ENCODE peak calls at places on chromosome 15, in four cellular contexts. L, F, S and Z are unnamed samples.

GRCh38 chr15:55942332-55942731 is 51.1 kb downstream of the NEDD4 start:
- DNase-seq in L (no peak), F (no peak), S (no peak), Z (no peak)

GRCh38 chr15:93917181-93917580 is 314.2 kb upstream of the MCTP2 start:
- DNase-seq in L (no peak), S (no peak), F (no peak), Z (no peak)

GRCh38 chr15:58462547-58462946 is 30.8 kb downstream of the LIPC start:
- DNase-seq in S (no peak), F (no peak), L (no peak), Z (no peak)

GRCh38 chr15:68674975-68675374 is 96.2 kb downstream of the CORO2B start:
- DNase-seq in L (no peak), F (peak), S (no peak), Z (no peak)

GRCh38 chr15:99729920-99730319 is 3.3 kb downstream of the LYSMD4 start:
- DNase-seq in F (no peak), S (peak), L (no peak), Z (no peak)

GRCh38 chr15:24269166-24269571 is 406.4 kb upstream of the NPAP1 start:
- DNase-seq in S (no peak), F (no peak), L (no peak), Z (no peak)

GRCh38 chr15:41259546-41260189 is 28.6 kb downstream of the CHP1 start:
- DNase-seq in S (no peak), L (peak), F (no peak), Z (no peak)

GRCh38 chr15:98896002-98896721 is 111.4 kb downstream of the PGPEP1L start:
- DNase-seq in L (no peak), S (no peak), F (no peak), Z (no peak)

GRCh38 chr15:101185336-101185735 is 66.5 kb downstream of the CHSY1 start:
- DNase-seq in S (no peak), F (no peak), L (no peak), Z (no peak)

GRCh38 chr15:57923750-57924149 is 141.8 kb downstream of the ALDH1A2 start:
- DNase-seq in L (no peak), S (no peak), F (no peak), Z (no peak)

GRCh38 chr15:41946970-41947369 is 25.4 kb downstream of the EHD4 start:
- DNase-seq in S (no peak), L (no peak), F (no peak), Z (no peak)

GRCh38 chr15:29141908-29142747 is 127.5 kb downstream of the NSMCE3 start:
- DNase-seq in F (peak), L (no peak), S (no peak), Z (peak)

GRCh38 chr15:78684645-78685044 is 43.6 kb upstream of the CHRNB4 start:
- DNase-seq in F (no peak), S (no peak), L (no peak), Z (peak)

GRCh38 chr15:44713006-44713966 is 2.0 kb downstream of the B2M start:
- DNase-seq in F (no peak), S (peak), L (peak), Z (no peak)

GRCh38 chr15:100902436-100903190 is 16.5 kb upstream of the LRRK1 start:
- DNase-seq in S (peak), L (peak), F (no peak), Z (no peak)

GRCh38 chr15:76147906-76148553 is 88.2 kb downstream of the TMEM266 start:
- DNase-seq in F (no peak), S (peak), L (no peak), Z (no peak)

GRCh38 chr15:90600954-90601353 is 71.2 kb downstream of the CRTC3 start:
- DNase-seq in L (no peak), F (no peak), S (no peak), Z (no peak)

GRCh38 chr15:66862878-66863335 is 160.9 kb downstream of the SMAD6 start:
- DNase-seq in F (peak), L (peak), S (peak), Z (peak)

GRCh38 chr15:47990821-47991220 is 130.0 kb upstream of the SLC24A5 start:
- DNase-seq in S (no peak), F (no peak), L (no peak), Z (no peak)

GRCh38 chr15:61057830-61058529 is 171.1 kb downstream of the RORA start:
- DNase-seq in L (no peak), F (no peak), S (no peak), Z (no peak)

DNA sequence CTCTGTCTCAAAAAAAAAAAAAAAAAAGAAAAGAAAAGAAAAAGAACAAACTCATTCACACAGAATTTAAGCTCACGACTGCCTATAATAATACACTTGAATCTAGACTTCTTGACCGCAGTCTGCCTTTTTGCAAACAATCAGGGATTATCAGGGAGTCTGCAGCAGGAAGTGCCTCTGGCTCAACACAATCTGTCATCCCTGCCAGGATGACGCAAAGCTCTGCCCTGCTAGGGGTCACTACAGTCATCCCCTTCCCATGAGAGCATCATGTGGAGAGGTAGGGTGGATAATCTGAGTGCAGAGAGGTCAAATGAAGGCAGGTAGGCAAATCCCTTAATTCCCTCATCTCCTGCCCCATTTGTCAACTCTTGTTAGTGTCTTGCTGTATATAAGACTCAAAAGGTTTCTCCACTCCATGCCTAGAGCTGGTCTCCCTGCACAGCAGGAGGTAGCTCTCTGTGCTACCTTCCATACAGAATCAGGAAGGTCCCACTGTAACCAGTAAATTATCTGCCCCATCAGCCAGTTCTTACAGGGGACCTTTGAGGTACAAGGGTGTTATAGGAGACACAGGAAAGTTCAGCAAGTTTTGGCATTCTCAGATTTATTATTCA is 4.2 kb downstream of the UBAP1L start:
- DNase-seq in F (no peak), S (peak), L (no peak), Z (no peak)
- TF ChIP-seq CHD2 in F (no peak), S (no peak), L (no peak), Z (no peak)

GRCh38 chr15:27418729-27419128 is 447.7 kb downstream of the GABRG3 start:
- DNase-seq in L (no peak), F (no peak), S (peak), Z (no peak)
- TF ChIP-seq TCF12 in L (no peak), F (no peak), S (no peak), Z (no peak)

GRCh38 chr15:80531388-80532184 is 127.4 kb downstream of the ARNT2 start:
- DNase-seq in L (no peak), F (no peak), S (no peak), Z (no peak)
- TF ChIP-seq CHD2 in L (no peak), F (no peak), S (no peak), Z (no peak)

DNA sequence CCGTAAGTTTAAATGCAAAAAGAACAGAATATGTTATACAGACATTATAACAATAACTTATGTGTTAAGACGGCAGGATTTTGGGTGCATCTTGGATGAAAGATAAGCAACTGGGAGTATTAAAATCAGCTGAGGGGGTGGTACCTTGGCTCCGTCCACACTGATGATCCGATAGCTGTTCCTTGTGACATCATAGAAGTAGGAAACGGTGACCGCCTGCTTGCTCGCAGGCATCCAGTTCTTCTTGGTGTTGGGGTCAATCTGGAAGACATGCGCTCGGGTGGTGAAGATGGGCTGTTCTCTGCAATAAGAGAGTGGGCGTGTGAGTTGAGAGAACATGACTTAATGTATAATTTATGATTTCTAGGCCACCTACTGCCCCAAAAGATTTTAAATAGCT is 60.0 kb downstream of the HOMER2 start:
- DNase-seq in L (no peak), S (no peak), F (no peak), Z (peak)
- TF ChIP-seq TCF12 in L (no peak), S (no peak), F (no peak), Z (no peak)

DNA sequence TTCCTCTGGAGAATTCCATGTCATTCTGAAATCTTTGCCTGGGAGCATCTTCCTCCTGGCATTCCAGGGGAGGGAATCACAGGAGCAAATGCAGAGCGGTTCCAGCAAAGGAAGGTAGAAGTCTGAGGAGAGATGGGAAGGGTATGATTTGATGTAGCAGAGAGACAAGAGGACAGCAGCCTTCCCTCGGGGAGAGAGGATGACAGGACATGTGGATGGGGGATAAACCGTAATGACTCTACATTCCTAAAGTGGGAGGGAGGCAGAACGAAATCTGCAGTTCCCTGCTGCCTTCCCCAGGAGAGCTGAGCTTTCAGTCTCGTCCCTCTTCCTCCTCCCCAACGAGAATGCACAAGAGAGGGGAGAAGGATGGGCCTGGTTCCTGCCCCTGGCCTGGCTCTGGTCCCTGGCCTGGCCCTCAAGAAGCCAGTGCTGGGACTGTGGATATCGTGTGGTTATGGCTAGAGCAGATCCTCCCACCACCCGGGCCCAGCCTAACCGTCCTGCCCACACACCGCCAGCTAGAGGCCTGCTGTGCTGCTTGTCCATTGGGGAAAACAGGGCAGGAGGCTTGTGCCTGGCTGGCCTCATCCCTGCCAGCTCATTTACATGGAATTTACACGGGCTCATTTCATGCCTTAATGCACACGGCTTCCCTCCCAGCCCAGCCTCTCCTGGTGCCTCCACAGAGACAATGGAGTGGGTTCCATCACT is 26.6 kb downstream of the SEMA7A start:
- DNase-seq in F (no peak), S (no peak), L (peak), Z (no peak)
- TF ChIP-seq CHD2 in F (no peak), S (no peak), L (no peak), Z (no peak)

GRCh38 chr15:31342781-31343626 is 16.4 kb downstream of the KLF13 start:
- DNase-seq in L (no peak), F (no peak), S (peak), Z (no peak)
- TF ChIP-seq TCF12 in L (no peak), F (no peak), S (no peak), Z (no peak)